ENCODE peak calls at places on chromosomes 7 and 10, in nine cellular contexts. R is heart right ventricle, S is BJ, M is body of pancreas, G is cardiac fibroblast, W is B cell, P is psoas muscle, L is SK-N-SH, Z is breast epithelium. D is an unnamed sample.

GRCh38 chr7:29386196-29386765 is 177.4 kb upstream of the PRR15 start:
- DNase-seq in R (no peak), S (no peak), M (no peak), G (no peak), W (no peak), P (no peak), L (no peak), Z (no peak), D (no peak)

GRCh38 chr10:88366772-88367171 is 216.3 kb downstream of the RNLS start:
- DNase-seq in R (no peak), S (no peak), M (no peak), G (no peak), W (no peak), P (no peak), L (no peak), Z (no peak), D (no peak)

GRCh38 chr7:155833651-155834050 is 21.4 kb upstream of the SHH start:
- DNase-seq in R (no peak), S (no peak), M (no peak), G (no peak), W (no peak), P (no peak), L (no peak), Z (no peak), D (no peak)

GRCh38 chr7:67791918-67792317 is 795.3 kb downstream of the TYW1 start:
- DNase-seq in R (no peak), S (no peak), M (no peak), G (no peak), W (no peak), P (no peak), L (peak; percentile 34), Z (no peak), D (no peak)

GRCh38 chr7:86968618-86969017 is 90.8 kb downstream of the ELAPOR2 start:
- DNase-seq in R (no peak), S (no peak), M (no peak), G (peak; percentile 26), W (no peak), P (no peak), L (no peak), Z (no peak), D (no peak)

GRCh38 chr10:4947635-4948596 is 15.3 kb upstream of the AKR1C1 start:
- DNase-seq in R (no peak), S (peak; percentile 88), M (peak; percentile 73), G (peak; percentile 95), W (no peak), P (no peak), L (no peak), Z (no peak), D (peak; percentile 96)

GRCh38 chr7:101507791-101508252 is 121.3 kb downstream of the MYL10 start:
- DNase-seq in R (no peak), S (no peak), M (peak; percentile 35), G (peak; percentile 44), W (peak; percentile 39), P (no peak), L (peak; percentile 86), Z (no peak), D (peak; percentile 70)

GRCh38 chr10:43318978-43319965 is 52.2 kb upstream of the FXYD4 start:
- DNase-seq in R (no peak), S (no peak), M (no peak), G (peak; percentile 10), W (no peak), P (no peak), L (no peak), Z (no peak), D (no peak)

GRCh38 chr10:122854648-122855047 is 9.0 kb upstream of the CUZD1 start:
- DNase-seq in R (no peak), S (peak; percentile 55), M (no peak), G (peak; percentile 40), W (no peak), P (no peak), L (no peak), Z (no peak), D (peak; percentile 72)

GRCh38 chr10:91287276-91287675 is 66.8 kb downstream of the PCGF5 start:
- DNase-seq in R (no peak), S (no peak), M (no peak), G (no peak), W (no peak), P (no peak), L (no peak), Z (no peak), D (peak; percentile 18)

GRCh38 chr7:22559829-22560489 is 60.0 kb upstream of the STEAP1B start:
- DNase-seq in R (peak; percentile 45), S (no peak), M (peak; percentile 83), G (peak; percentile 91), W (peak; percentile 87), P (peak; percentile 58), L (peak; percentile 77), Z (peak; percentile 55), D (peak; percentile 85)

DNA sequence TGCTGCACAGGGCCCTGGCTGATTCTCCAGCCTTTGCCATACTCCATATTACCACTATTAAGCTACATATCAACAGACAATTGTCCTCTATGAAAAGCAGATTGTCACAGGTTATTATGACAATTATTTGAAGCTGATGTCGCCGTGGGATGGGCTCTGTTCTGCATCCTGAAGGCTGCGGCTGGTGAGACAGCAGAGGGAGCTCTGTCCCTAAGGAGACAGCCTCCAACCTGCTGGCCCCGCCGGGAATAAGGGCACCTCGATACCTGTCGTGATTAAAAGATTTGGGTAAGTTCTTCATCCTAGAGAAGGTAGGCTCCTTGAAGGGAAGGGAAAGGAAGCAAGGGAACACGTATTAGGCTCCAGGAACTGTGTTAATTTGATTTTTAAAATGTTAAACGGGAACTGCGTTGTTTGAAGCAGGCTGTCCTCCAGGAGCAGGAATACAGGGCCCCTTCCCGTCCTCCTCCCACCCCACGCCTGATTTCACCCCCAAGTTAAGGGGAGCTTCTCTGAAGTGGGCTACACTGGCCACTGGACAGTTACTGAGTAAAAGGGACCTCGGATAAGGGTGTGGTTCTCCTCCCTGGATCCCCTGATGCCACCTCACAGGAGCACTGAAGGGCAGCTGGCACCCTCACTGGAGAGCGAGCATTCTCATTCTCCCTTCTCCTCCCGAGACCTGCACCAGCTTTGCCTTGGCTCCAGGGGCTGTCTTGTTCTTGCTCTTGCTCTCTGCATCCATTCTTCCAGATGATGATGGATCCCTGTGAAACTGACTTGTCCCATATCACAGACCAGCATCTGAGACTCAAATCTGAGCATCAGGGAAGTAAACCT is 11.8 kb upstream of the TIAL1 start:
- DNase-seq in R (peak; percentile 40), S (no peak), M (peak; percentile 40), G (no peak), W (no peak), P (peak; percentile 43), L (peak; percentile 67), Z (peak; percentile 43), D (peak; percentile 66)
- TF ChIP-seq CTCF in R (peak; percentile 59), S (peak; percentile 83), M (peak; percentile 55), G (peak; percentile 76), W (no peak), P (peak; percentile 77), L (peak; percentile 74), Z (peak; percentile 61), D (peak; percentile 58)

GRCh38 chr10:109871476-109871875 is 51.8 kb downstream of the XPNPEP1 start:
- DNase-seq in R (no peak), S (no peak), M (no peak), G (no peak), W (no peak), P (no peak), L (no peak), Z (no peak), D (no peak)

GRCh38 chr10:109866995-109867635 is 56.2 kb downstream of the XPNPEP1 start:
- DNase-seq in R (no peak), S (no peak), M (peak; percentile 28), G (peak; percentile 20), W (no peak), P (no peak), L (no peak), Z (no peak), D (no peak)

GRCh38 chr10:109863775-109864174 is 59.5 kb downstream of the XPNPEP1 start:
- DNase-seq in R (no peak), S (no peak), M (no peak), G (no peak), W (no peak), P (no peak), L (no peak), Z (no peak), D (no peak)

GRCh38 chr10:109862738-109863137 is 60.6 kb downstream of the XPNPEP1 start:
- DNase-seq in R (no peak), S (no peak), M (no peak), G (no peak), W (no peak), P (no peak), L (no peak), Z (no peak), D (no peak)

DNA sequence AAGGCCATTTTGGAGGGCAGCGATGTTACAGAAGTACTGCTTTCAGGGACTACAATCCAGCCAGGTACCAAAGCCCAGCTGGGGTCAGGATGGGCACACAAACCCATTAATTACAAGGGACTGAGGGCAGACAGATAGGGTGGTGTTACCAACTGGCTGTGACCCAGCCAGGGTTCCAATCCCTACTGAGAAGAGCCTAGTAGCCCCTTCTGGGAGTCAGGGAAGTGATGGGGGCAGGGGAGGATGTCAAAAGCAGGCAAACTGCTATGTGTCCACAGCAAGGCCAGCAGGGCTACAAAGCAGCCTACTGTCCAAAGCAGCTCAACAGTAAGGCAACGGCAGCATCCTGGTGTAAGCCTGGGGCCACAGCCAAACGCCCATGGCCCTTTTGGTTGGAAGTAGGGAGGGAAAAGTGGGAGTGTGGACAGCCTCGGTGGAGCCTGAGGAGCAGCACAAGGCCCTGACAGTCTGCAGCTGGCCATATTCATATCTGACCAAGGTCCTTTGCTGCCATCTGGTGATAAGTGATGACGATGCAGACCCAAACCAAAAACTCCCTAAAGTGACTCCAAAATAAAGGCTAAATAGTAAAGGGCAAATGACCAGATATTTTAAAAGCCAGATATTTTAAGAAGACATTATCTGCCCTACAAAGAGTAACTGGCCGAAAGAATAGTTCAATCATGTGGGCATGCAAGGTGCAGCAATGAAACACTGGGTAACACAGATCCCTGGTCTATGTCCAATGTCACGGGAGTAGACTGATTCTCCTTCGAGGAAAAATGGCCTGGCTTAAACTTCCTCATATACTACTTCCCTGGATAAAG is 56.9 kb downstream of the XPNPEP1 start:
- DNase-seq in R (peak; percentile 18), S (no peak), M (peak; percentile 23), G (peak; percentile 49), W (no peak), P (no peak), L (peak; percentile 39), Z (no peak), D (peak; percentile 22)
- TF ChIP-seq CTCF in R (peak; percentile 33), S (peak; percentile 24), M (peak; percentile 20), G (peak; percentile 28), W (no peak), P (peak; percentile 9), L (peak; percentile 39), Z (no peak), D (peak; percentile 14)

GRCh38 chr7:104584620-104585019 is 256.2 kb downstream of the LHFPL3 start:
- DNase-seq in R (no peak), S (no peak), M (no peak), G (no peak), W (no peak), P (no peak), L (no peak), Z (no peak), D (peak; percentile 9)
- TF ChIP-seq CTCF in R (no peak), S (no peak), M (no peak), G (no peak), W (no peak), P (no peak), L (no peak), Z (no peak), D (no peak)

DNA sequence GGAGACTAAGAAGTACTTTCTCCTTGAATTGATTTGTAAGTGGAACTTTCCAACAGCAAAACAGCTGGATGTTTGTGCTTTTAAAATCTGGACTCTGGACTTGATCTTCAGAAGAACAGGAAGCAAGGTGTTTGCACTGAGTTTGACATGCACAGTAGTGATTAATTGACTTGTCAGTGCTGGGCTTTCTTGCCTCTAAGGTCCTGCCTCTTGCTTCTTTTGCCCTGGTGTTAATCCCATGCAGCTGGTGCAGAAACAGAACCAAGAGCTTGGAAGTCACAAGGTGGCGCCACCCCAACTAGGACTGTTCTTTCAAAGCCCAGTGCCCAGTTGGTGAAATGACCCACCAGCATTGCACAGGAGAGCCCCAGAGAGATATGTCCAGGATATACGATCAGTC is 66.8 kb upstream of the SEPHS1 start:
- DNase-seq in R (no peak), S (no peak), M (peak; percentile 74), G (peak; percentile 15), W (no peak), P (no peak), L (peak; percentile 36), Z (no peak), D (peak; percentile 24)
- TF ChIP-seq CTCF in R (no peak), S (peak; percentile 45), M (peak; percentile 42), G (no peak), W (no peak), P (no peak), L (peak; percentile 33), Z (no peak), D (peak; percentile 17)

D was measured in MCF 10A.